ENCODE peak calls at places on chromosomes 12 and 14, in ten cellular contexts. One of them, this sample, is unnamed.

GRCh38 chr14:70896317-70896716 is 10.9 kb upstream of the PCNX1 start:
- DNase-seq in upper lobe of left lung: no peak
- DNase-seq in breast epithelium: no peak
- DNase-seq in ovary: no peak
- DNase-seq in IMR-90: no peak
- DNase-seq in esophagus squamous epithelium: no peak
- DNase-seq in body of pancreas: no peak
- DNase-seq in A549: no peak
- DNase-seq in HCT116: no peak
- DNase-seq in heart left ventricle: no peak
- DNase-seq in this sample: no peak

GRCh38 chr12:124327362-124328043 is 32.6 kb downstream of the RFLNA start:
- DNase-seq in esophagus squamous epithelium: no peak
- DNase-seq in A549: no peak
- DNase-seq in HCT116: no peak
- DNase-seq in heart left ventricle: no peak
- DNase-seq in ovary: no peak
- DNase-seq in IMR-90: no peak
- DNase-seq in breast epithelium: no peak
- DNase-seq in upper lobe of left lung: peak; percentile 45
- DNase-seq in body of pancreas: no peak
- DNase-seq in this sample: no peak

GRCh38 chr12:122825773-122826724 is 9.2 kb upstream of the HIP1R start:
- DNase-seq in upper lobe of left lung: no peak
- DNase-seq in HCT116: no peak
- DNase-seq in breast epithelium: no peak
- DNase-seq in esophagus squamous epithelium: no peak
- DNase-seq in heart left ventricle: no peak
- DNase-seq in ovary: no peak
- DNase-seq in body of pancreas: peak; percentile 56
- DNase-seq in A549: peak; percentile 79
- DNase-seq in IMR-90: no peak
- DNase-seq in this sample: no peak

GRCh38 chr14:89004195-89004594 is 179.7 kb downstream of the TTC8 start:
- DNase-seq in A549: no peak
- DNase-seq in breast epithelium: no peak
- DNase-seq in IMR-90: peak; percentile 78
- DNase-seq in heart left ventricle: no peak
- DNase-seq in esophagus squamous epithelium: no peak
- DNase-seq in HCT116: no peak
- DNase-seq in upper lobe of left lung: no peak
- DNase-seq in body of pancreas: no peak
- DNase-seq in ovary: no peak
- DNase-seq in this sample: no peak

GRCh38 chr12:8697120-8697475 is 693 bp upstream of the RIMKLB start:
- DNase-seq in IMR-90: peak; percentile 27
- DNase-seq in upper lobe of left lung: peak; percentile 90
- DNase-seq in HCT116: no peak
- DNase-seq in body of pancreas: peak; percentile 17
- DNase-seq in ovary: peak; percentile 57
- DNase-seq in esophagus squamous epithelium: no peak
- DNase-seq in A549: no peak
- DNase-seq in heart left ventricle: no peak
- DNase-seq in breast epithelium: no peak
- DNase-seq in this sample: no peak

GRCh38 chr14:54312166-54312801 is 84.5 kb upstream of the CDKN3 start:
- DNase-seq in HCT116: peak; percentile 62
- DNase-seq in esophagus squamous epithelium: no peak
- DNase-seq in breast epithelium: peak; percentile 90
- DNase-seq in heart left ventricle: no peak
- DNase-seq in body of pancreas: no peak
- DNase-seq in IMR-90: peak; percentile 85
- DNase-seq in upper lobe of left lung: no peak
- DNase-seq in A549: peak; percentile 24
- DNase-seq in ovary: no peak
- DNase-seq in this sample: no peak

GRCh38 chr14:33357225-33358010 is 418.7 kb downstream of the NPAS3 start:
- DNase-seq in body of pancreas: peak; percentile 22
- DNase-seq in esophagus squamous epithelium: no peak
- DNase-seq in IMR-90: no peak
- DNase-seq in upper lobe of left lung: peak; percentile 13
- DNase-seq in A549: no peak
- DNase-seq in breast epithelium: no peak
- DNase-seq in HCT116: no peak
- DNase-seq in heart left ventricle: no peak
- DNase-seq in ovary: no peak
- DNase-seq in this sample: no peak

GRCh38 chr14:55802986-55803431 is 223.0 kb downstream of the KTN1 start:
- DNase-seq in upper lobe of left lung: no peak
- DNase-seq in A549: peak; percentile 54
- DNase-seq in IMR-90: peak; percentile 31
- DNase-seq in body of pancreas: peak; percentile 20
- DNase-seq in ovary: no peak
- DNase-seq in esophagus squamous epithelium: no peak
- DNase-seq in breast epithelium: no peak
- DNase-seq in HCT116: peak; percentile 91
- DNase-seq in heart left ventricle: no peak
- DNase-seq in this sample: no peak

GRCh38 chr12:14572401-14572800 is 4.7 kb upstream of the PLBD1 start:
- DNase-seq in ovary: no peak
- DNase-seq in esophagus squamous epithelium: no peak
- DNase-seq in HCT116: no peak
- DNase-seq in A549: no peak
- DNase-seq in upper lobe of left lung: no peak
- DNase-seq in IMR-90: no peak
- DNase-seq in heart left ventricle: no peak
- DNase-seq in body of pancreas: no peak
- DNase-seq in breast epithelium: no peak
- DNase-seq in this sample: no peak

GRCh38 chr14:63642656-63643382 is 1.1 kb upstream of the WDR89 start:
- DNase-seq in A549: no peak
- DNase-seq in HCT116: no peak
- DNase-seq in heart left ventricle: no peak
- DNase-seq in ovary: no peak
- DNase-seq in upper lobe of left lung: no peak
- DNase-seq in body of pancreas: no peak
- DNase-seq in IMR-90: no peak
- DNase-seq in esophagus squamous epithelium: no peak
- DNase-seq in breast epithelium: no peak
- DNase-seq in this sample: no peak

GRCh38 chr14:85281921-85282320 is 248.0 kb upstream of the FLRT2 start:
- DNase-seq in esophagus squamous epithelium: no peak
- DNase-seq in breast epithelium: no peak
- DNase-seq in upper lobe of left lung: no peak
- DNase-seq in HCT116: no peak
- DNase-seq in A549: no peak
- DNase-seq in IMR-90: no peak
- DNase-seq in ovary: no peak
- DNase-seq in heart left ventricle: no peak
- DNase-seq in body of pancreas: no peak
- DNase-seq in this sample: no peak

GRCh38 chr14:23694085-23694975 is 58.2 kb downstream of the DHRS2 start:
- DNase-seq in upper lobe of left lung: no peak
- DNase-seq in heart left ventricle: no peak
- DNase-seq in IMR-90: peak; percentile 2
- DNase-seq in body of pancreas: peak; percentile 3
- DNase-seq in breast epithelium: no peak
- DNase-seq in A549: no peak
- DNase-seq in ovary: no peak
- DNase-seq in esophagus squamous epithelium: no peak
- DNase-seq in HCT116: peak; percentile 27
- DNase-seq in this sample: no peak

GRCh38 chr12:48795550-48796455 is 6.9 kb upstream of the ADCY6 start:
- DNase-seq in HCT116: peak; percentile 77
- DNase-seq in esophagus squamous epithelium: no peak
- DNase-seq in ovary: peak; percentile 85
- DNase-seq in heart left ventricle: peak; percentile 63
- DNase-seq in IMR-90: peak; percentile 75
- DNase-seq in breast epithelium: peak; percentile 64
- DNase-seq in body of pancreas: peak; percentile 79
- DNase-seq in A549: peak; percentile 96
- DNase-seq in upper lobe of left lung: no peak
- DNase-seq in this sample: peak; percentile 77

GRCh38 chr12:76813972-76814371 is 50.1 kb downstream of the ZDHHC17 start:
- DNase-seq in IMR-90: no peak
- DNase-seq in A549: no peak
- DNase-seq in heart left ventricle: no peak
- DNase-seq in HCT116: no peak
- DNase-seq in upper lobe of left lung: no peak
- DNase-seq in breast epithelium: no peak
- DNase-seq in esophagus squamous epithelium: no peak
- DNase-seq in ovary: no peak
- DNase-seq in body of pancreas: no peak
- DNase-seq in this sample: no peak

GRCh38 chr12:12818693-12819092 is 5.5 kb downstream of the DDX47 start:
- DNase-seq in HCT116: no peak
- DNase-seq in A549: no peak
- DNase-seq in heart left ventricle: no peak
- DNase-seq in esophagus squamous epithelium: no peak
- DNase-seq in IMR-90: no peak
- DNase-seq in body of pancreas: no peak
- DNase-seq in ovary: no peak
- DNase-seq in breast epithelium: no peak
- DNase-seq in upper lobe of left lung: no peak
- DNase-seq in this sample: no peak

GRCh38 chr12:57016348-57016747 is at the start of gene TAC3:
- DNase-seq in breast epithelium: no peak
- DNase-seq in body of pancreas: no peak
- DNase-seq in ovary: no peak
- DNase-seq in upper lobe of left lung: no peak
- DNase-seq in A549: no peak
- DNase-seq in esophagus squamous epithelium: no peak
- DNase-seq in HCT116: no peak
- DNase-seq in heart left ventricle: no peak
- DNase-seq in IMR-90: no peak
- DNase-seq in this sample: no peak

GRCh38 chr14:31090872-31091764 is 64.9 kb upstream of the STRN3 start:
- DNase-seq in breast epithelium: peak; percentile 26
- DNase-seq in HCT116: no peak
- DNase-seq in IMR-90: peak; percentile 97
- DNase-seq in ovary: peak; percentile 29
- DNase-seq in heart left ventricle: no peak
- DNase-seq in upper lobe of left lung: no peak
- DNase-seq in A549: peak; percentile 9
- DNase-seq in esophagus squamous epithelium: no peak
- DNase-seq in body of pancreas: peak; percentile 81
- DNase-seq in this sample: peak; percentile 21
- TF ChIP-seq POLR2A in breast epithelium: no peak
- TF ChIP-seq POLR2A in HCT116: no peak
- TF ChIP-seq POLR2A in IMR-90: no peak
- TF ChIP-seq POLR2A in ovary: no peak
- TF ChIP-seq POLR2A in heart left ventricle: no peak
- TF ChIP-seq POLR2A in upper lobe of left lung: no peak
- TF ChIP-seq POLR2A in A549: no peak
- TF ChIP-seq POLR2A in esophagus squamous epithelium: no peak
- TF ChIP-seq POLR2A in body of pancreas: no peak
- TF ChIP-seq POLR2A in this sample: no peak

GRCh38 chr12:59041241-59042121 is 121.2 kb upstream of the LRIG3 start:
- DNase-seq in A549: no peak
- DNase-seq in IMR-90: peak; percentile 96
- DNase-seq in ovary: no peak
- DNase-seq in upper lobe of left lung: no peak
- DNase-seq in esophagus squamous epithelium: no peak
- DNase-seq in body of pancreas: no peak
- DNase-seq in heart left ventricle: no peak
- DNase-seq in breast epithelium: no peak
- DNase-seq in HCT116: peak; percentile 36
- DNase-seq in this sample: no peak
- H3K4me1 ChIP-seq in A549: peaks cover 31% of the 10 kb centered on the region
- H3K4me1 ChIP-seq in IMR-90: peaks cover 16% of the 10 kb centered on the region
- H3K4me1 ChIP-seq in ovary: peaks cover 2% of the 10 kb centered on the region
- H3K4me1 ChIP-seq in upper lobe of left lung: peaks cover 9% of the 10 kb centered on the region
- H3K4me1 ChIP-seq in esophagus squamous epithelium: peaks cover 70% of the 10 kb centered on the region
- H3K4me1 ChIP-seq in body of pancreas: peaks cover 20% of the 10 kb centered on the region
- H3K4me1 ChIP-seq in heart left ventricle: no peaks in the 10 kb centered on the region
- H3K4me1 ChIP-seq in breast epithelium: no peaks in the 10 kb centered on the region
- H3K4me1 ChIP-seq in HCT116: peaks cover 16% of the 10 kb centered on the region
- H3K4me1 ChIP-seq in this sample: no peaks in the 10 kb centered on the region

GRCh38 chr12:95571369-95571768 is 20.1 kb upstream of the USP44 start:
- DNase-seq in heart left ventricle: no peak
- DNase-seq in HCT116: no peak
- DNase-seq in breast epithelium: no peak
- DNase-seq in upper lobe of left lung: no peak
- DNase-seq in esophagus squamous epithelium: no peak
- DNase-seq in A549: no peak
- DNase-seq in ovary: no peak
- DNase-seq in IMR-90: no peak
- DNase-seq in body of pancreas: no peak
- DNase-seq in this sample: no peak

GRCh38 chr12:95574799-95575452 is 23.6 kb upstream of the USP44 start:
- DNase-seq in ovary: no peak
- DNase-seq in A549: peak; percentile 50
- DNase-seq in breast epithelium: no peak
- DNase-seq in heart left ventricle: no peak
- DNase-seq in HCT116: peak; percentile 49
- DNase-seq in body of pancreas: no peak
- DNase-seq in IMR-90: peak; percentile 64
- DNase-seq in upper lobe of left lung: no peak
- DNase-seq in esophagus squamous epithelium: no peak
- DNase-seq in this sample: no peak

GRCh38 chr12:95577820-95578219 is 26.5 kb upstream of the USP44 start:
- DNase-seq in heart left ventricle: no peak
- DNase-seq in body of pancreas: no peak
- DNase-seq in ovary: no peak
- DNase-seq in HCT116: no peak
- DNase-seq in breast epithelium: no peak
- DNase-seq in esophagus squamous epithelium: no peak
- DNase-seq in A549: no peak
- DNase-seq in upper lobe of left lung: no peak
- DNase-seq in IMR-90: no peak
- DNase-seq in this sample: no peak

GRCh38 chr12:95574030-95574429 is 22.8 kb upstream of the USP44 start:
- DNase-seq in heart left ventricle: no peak
- DNase-seq in ovary: no peak
- DNase-seq in breast epithelium: no peak
- DNase-seq in A549: no peak
- DNase-seq in esophagus squamous epithelium: no peak
- DNase-seq in body of pancreas: no peak
- DNase-seq in HCT116: no peak
- DNase-seq in upper lobe of left lung: no peak
- DNase-seq in IMR-90: no peak
- DNase-seq in this sample: no peak
- H3K27ac ChIP-seq in heart left ventricle: no peak overlapping the region
- H3K27ac ChIP-seq in ovary: no peak overlapping the region
- H3K27ac ChIP-seq in breast epithelium: no peak overlapping the region
- H3K27ac ChIP-seq in A549: no peak overlapping the region
- H3K27ac ChIP-seq in esophagus squamous epithelium: no peak overlapping the region
- H3K27ac ChIP-seq in body of pancreas: no peak overlapping the region
- H3K27ac ChIP-seq in HCT116: no peak overlapping the region
- H3K27ac ChIP-seq in upper lobe of left lung: no peak overlapping the region
- H3K27ac ChIP-seq in IMR-90: no peak overlapping the region
- H3K27ac ChIP-seq in this sample: no peak overlapping the region

DNA sequence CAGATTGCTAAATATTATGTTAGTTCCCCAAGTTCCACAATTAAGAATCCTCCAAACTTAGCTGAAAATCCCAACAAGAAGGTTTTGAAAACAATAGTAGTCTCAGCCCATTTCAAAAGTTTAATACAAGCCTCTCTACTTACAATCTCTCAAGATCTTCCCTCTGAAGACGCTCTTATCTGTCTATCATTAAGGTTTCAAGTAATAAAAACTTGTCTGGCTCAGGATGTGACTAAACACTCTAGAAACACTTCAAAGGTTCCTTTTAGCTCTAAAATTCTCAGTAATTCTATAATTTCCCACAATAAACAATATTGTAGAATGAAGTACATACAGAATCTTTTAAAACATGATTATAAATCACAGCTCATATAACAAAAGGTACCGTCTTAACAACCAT is 16.3 kb downstream of the YAF2 start:
- DNase-seq in heart left ventricle: no peak
- DNase-seq in IMR-90: no peak
- DNase-seq in esophagus squamous epithelium: no peak
- DNase-seq in upper lobe of left lung: no peak
- DNase-seq in body of pancreas: no peak
- DNase-seq in breast epithelium: no peak
- DNase-seq in ovary: no peak
- DNase-seq in HCT116: no peak
- DNase-seq in A549: no peak
- DNase-seq in this sample: no peak
- TF ChIP-seq POLR2A in heart left ventricle: no peak
- TF ChIP-seq POLR2A in IMR-90: no peak
- TF ChIP-seq POLR2A in esophagus squamous epithelium: no peak
- TF ChIP-seq POLR2A in upper lobe of left lung: no peak
- TF ChIP-seq POLR2A in body of pancreas: no peak
- TF ChIP-seq POLR2A in breast epithelium: no peak
- TF ChIP-seq POLR2A in ovary: no peak
- TF ChIP-seq POLR2A in HCT116: no peak
- TF ChIP-seq POLR2A in A549: no peak
- TF ChIP-seq POLR2A in this sample: no peak

This sample was measured in uterus.